ENCODE peak calls at places on chromosomes 12 and 14, in four cellular contexts. One of them, this sample, is unnamed.

GRCh38 chr14:21734457-21735074 is 60.9 kb upstream of the OR4E1 start:
- DNase-seq in RWPE1: peak
- DNase-seq in pancreas: no peak
- DNase-seq in choroid plexus epithelial cell: peak
- DNase-seq in this sample: peak

GRCh38 chr14:24171422-24172260 is at the start of gene REC8:
- DNase-seq in RWPE1: no peak
- DNase-seq in pancreas: no peak
- DNase-seq in choroid plexus epithelial cell: peak
- DNase-seq in this sample: no peak

GRCh38 chr14:70907996-70908917 is 998 bp downstream of the PCNX1 start:
- DNase-seq in RWPE1: peak
- DNase-seq in pancreas: peak
- DNase-seq in choroid plexus epithelial cell: peak
- DNase-seq in this sample: peak

GRCh38 chr14:56490379-56490778 is 89.2 kb upstream of the TMEM260 start:
- DNase-seq in RWPE1: peak
- DNase-seq in pancreas: no peak
- DNase-seq in choroid plexus epithelial cell: peak
- DNase-seq in this sample: peak

GRCh38 chr12:47891356-47891755 is 13.4 kb downstream of the VDR start:
- DNase-seq in RWPE1: no peak
- DNase-seq in pancreas: no peak
- DNase-seq in choroid plexus epithelial cell: no peak
- DNase-seq in this sample: no peak

GRCh38 chr14:91352696-91353692 is 64.6 kb downstream of the CCDC88C start:
- DNase-seq in RWPE1: no peak
- DNase-seq in pancreas: no peak
- DNase-seq in choroid plexus epithelial cell: no peak
- DNase-seq in this sample: no peak

GRCh38 chr12:132771126-132771838 is 9.7 kb upstream of the ANKLE2 start:
- DNase-seq in RWPE1: no peak
- DNase-seq in pancreas: no peak
- DNase-seq in choroid plexus epithelial cell: peak
- DNase-seq in this sample: no peak

GRCh38 chr14:63269561-63270225 is 49.0 kb downstream of the GPHB5 start:
- DNase-seq in RWPE1: no peak
- DNase-seq in pancreas: no peak
- DNase-seq in choroid plexus epithelial cell: no peak
- DNase-seq in this sample: no peak

GRCh38 chr12:57726884-57727757 is 11.4 kb downstream of the AGAP2 start:
- DNase-seq in RWPE1: no peak
- DNase-seq in pancreas: peak
- DNase-seq in choroid plexus epithelial cell: peak
- DNase-seq in this sample: no peak

GRCh38 chr14:40436551-40436950 is 1004.3 kb upstream of the FBXO33 start:
- DNase-seq in RWPE1: no peak
- DNase-seq in pancreas: no peak
- DNase-seq in choroid plexus epithelial cell: no peak
- DNase-seq in this sample: no peak

GRCh38 chr14:38481939-38482678 is 226.2 kb upstream of the CLEC14A start:
- DNase-seq in RWPE1: no peak
- DNase-seq in pancreas: no peak
- DNase-seq in choroid plexus epithelial cell: peak
- DNase-seq in this sample: no peak

GRCh38 chr12:48184549-48184922 is 1.1 kb downstream of the CCDC184 start:
- DNase-seq in RWPE1: no peak
- DNase-seq in pancreas: no peak
- DNase-seq in choroid plexus epithelial cell: no peak
- DNase-seq in this sample: no peak

GRCh38 chr14:32491413-32492016 is 162.4 kb downstream of the AKAP6 start:
- DNase-seq in RWPE1: no peak
- DNase-seq in pancreas: no peak
- DNase-seq in choroid plexus epithelial cell: no peak
- DNase-seq in this sample: no peak

GRCh38 chr14:51304428-51304827 is 64.4 kb downstream of the TMX1 start:
- DNase-seq in RWPE1: no peak
- DNase-seq in pancreas: no peak
- DNase-seq in choroid plexus epithelial cell: peak
- DNase-seq in this sample: no peak

GRCh38 chr12:124916370-124917134 is 2.1 kb upstream of the UBC start:
- DNase-seq in RWPE1: no peak
- DNase-seq in pancreas: peak
- DNase-seq in choroid plexus epithelial cell: peak
- DNase-seq in this sample: peak

GRCh38 chr14:22982477-22983245 is at the start of gene AJUBA:
- DNase-seq in RWPE1: peak
- DNase-seq in pancreas: peak
- DNase-seq in choroid plexus epithelial cell: peak
- DNase-seq in this sample: peak
- TF ChIP-seq CTCF in RWPE1: no peak
- TF ChIP-seq CTCF in pancreas: no peak
- TF ChIP-seq CTCF in choroid plexus epithelial cell: no peak
- TF ChIP-seq CTCF in this sample: no peak

DNA sequence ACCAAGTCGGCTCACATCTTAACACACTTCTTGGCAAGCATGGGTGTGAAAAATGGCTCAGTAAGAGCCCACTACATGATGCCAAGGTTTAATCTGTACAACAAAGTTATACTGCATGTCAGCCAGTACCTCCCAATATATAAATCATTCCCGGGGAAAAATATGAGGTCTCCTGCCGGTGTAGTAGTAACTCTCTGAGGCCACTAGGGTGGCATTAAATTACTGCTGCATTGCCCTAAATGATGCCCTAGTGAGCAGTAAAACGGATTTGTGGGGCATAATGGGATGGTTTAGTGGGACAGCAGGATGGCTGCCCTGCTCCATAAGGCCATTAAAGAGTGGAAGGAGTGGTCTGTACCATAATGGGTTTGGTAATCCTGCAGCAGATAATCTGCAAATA is 267.7 kb downstream of the MED13L start:
- DNase-seq in RWPE1: no peak
- DNase-seq in pancreas: no peak
- DNase-seq in choroid plexus epithelial cell: no peak
- DNase-seq in this sample: no peak
- TF ChIP-seq CTCF in RWPE1: peak
- TF ChIP-seq CTCF in pancreas: no peak
- TF ChIP-seq CTCF in choroid plexus epithelial cell: peak
- TF ChIP-seq CTCF in this sample: no peak

DNA sequence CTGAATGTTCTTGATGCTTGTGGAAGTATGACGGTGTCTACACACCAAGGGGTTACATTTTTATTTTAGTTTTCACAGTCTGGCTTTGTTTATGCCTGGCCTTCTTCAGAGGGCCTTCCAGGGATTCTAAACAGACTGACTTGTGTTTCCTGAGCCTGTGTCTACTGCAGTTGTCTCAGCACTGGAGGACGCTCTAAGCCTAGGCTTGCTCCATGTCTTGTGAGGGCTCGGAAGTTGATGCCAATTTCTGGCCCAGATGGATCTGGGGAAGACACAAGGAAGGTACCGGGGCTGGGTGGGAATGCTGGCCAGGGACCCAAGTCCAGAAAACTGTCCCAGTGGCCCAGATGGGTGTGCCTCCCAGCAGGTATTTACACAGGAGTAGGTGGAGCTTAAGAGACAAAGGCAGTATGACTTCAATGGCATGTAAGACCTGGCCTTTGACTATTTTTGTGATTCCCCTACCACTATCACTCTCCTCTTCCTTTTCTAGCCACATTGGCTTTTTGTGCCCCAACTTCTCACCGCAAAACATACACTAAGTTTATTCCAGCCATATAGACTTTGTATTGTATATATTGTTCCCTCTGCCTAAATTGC is 56.9 kb downstream of the GPR137C start:
- DNase-seq in RWPE1: no peak
- DNase-seq in pancreas: no peak
- DNase-seq in choroid plexus epithelial cell: no peak
- DNase-seq in this sample: no peak
- TF ChIP-seq CTCF in RWPE1: no peak
- TF ChIP-seq CTCF in pancreas: no peak
- TF ChIP-seq CTCF in choroid plexus epithelial cell: no peak
- TF ChIP-seq CTCF in this sample: no peak

DNA sequence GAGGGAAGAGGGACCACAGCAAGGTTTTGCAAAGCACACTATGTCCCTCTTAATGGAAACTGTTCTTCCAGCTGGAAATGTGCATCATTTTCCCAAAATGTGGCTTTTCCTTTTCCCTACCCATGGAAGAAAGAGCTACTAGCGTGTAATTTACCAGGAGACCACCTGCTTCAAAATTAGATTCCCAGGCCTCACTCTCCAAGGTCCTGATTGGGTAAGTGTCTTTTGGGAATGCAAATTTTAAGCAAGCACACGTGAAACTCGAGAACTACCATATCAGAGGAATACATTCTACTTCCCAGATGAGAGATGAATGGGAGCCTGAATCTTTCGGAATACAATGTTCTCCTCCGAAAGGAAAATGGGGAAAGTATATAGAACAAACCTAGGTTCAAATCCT is 201.6 kb upstream of the NOS1 start:
- DNase-seq in RWPE1: no peak
- DNase-seq in pancreas: no peak
- DNase-seq in choroid plexus epithelial cell: no peak
- DNase-seq in this sample: no peak
- TF ChIP-seq CTCF in RWPE1: no peak
- TF ChIP-seq CTCF in pancreas: no peak
- TF ChIP-seq CTCF in choroid plexus epithelial cell: no peak
- TF ChIP-seq CTCF in this sample: no peak

DNA sequence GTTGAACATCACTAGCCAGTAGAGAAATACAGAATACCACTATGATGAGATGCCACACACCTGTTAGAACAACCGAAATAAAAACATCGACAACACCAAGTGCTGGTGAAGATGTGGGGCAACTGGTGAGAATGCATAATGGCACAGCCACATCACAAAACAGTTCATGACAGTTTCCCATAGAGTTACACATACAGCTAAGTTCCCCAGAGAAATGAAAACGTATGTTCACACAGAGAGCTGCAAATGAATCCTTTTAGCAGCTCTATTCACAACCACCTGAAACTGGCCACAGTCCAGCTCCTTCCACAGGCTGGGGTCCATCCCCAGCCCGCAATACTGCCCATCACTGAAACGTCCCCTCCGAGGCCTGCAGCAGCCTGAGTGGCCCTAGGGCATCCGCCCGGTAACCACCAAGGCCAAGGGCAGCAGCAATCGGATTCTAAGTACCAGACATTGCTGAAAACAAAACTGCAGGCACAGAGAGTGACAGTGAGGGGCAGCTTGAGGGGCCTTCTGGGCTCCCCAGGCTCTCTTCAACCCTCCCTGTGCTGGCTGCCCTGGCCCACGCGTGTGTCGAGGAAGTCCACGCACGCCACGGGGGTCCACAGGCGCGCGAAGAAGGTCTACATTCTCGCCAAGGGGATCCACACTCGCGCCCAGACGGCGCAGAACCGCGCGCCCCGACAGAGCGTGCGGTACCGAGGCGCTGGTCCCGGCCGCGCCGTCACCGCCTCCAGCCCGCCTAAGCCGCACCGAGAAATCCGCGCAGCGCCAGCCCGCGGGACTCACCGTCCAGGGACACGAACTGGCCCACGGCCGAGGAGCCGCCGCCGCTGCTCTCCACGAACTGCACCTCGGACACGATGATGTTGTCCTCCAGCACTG is 903 bp downstream of the BRF1 start:
- DNase-seq in RWPE1: no peak
- DNase-seq in pancreas: no peak
- DNase-seq in choroid plexus epithelial cell: no peak
- DNase-seq in this sample: no peak
- TF ChIP-seq CTCF in RWPE1: no peak
- TF ChIP-seq CTCF in pancreas: no peak
- TF ChIP-seq CTCF in choroid plexus epithelial cell: no peak
- TF ChIP-seq CTCF in this sample: no peak

GRCh38 chr12:41264281-41264680 is 76.2 kb downstream of the PDZRN4 start:
- DNase-seq in RWPE1: peak
- DNase-seq in pancreas: no peak
- DNase-seq in choroid plexus epithelial cell: peak
- DNase-seq in this sample: no peak
- TF ChIP-seq CTCF in RWPE1: peak
- TF ChIP-seq CTCF in pancreas: no peak
- TF ChIP-seq CTCF in choroid plexus epithelial cell: peak
- TF ChIP-seq CTCF in this sample: no peak

DNA sequence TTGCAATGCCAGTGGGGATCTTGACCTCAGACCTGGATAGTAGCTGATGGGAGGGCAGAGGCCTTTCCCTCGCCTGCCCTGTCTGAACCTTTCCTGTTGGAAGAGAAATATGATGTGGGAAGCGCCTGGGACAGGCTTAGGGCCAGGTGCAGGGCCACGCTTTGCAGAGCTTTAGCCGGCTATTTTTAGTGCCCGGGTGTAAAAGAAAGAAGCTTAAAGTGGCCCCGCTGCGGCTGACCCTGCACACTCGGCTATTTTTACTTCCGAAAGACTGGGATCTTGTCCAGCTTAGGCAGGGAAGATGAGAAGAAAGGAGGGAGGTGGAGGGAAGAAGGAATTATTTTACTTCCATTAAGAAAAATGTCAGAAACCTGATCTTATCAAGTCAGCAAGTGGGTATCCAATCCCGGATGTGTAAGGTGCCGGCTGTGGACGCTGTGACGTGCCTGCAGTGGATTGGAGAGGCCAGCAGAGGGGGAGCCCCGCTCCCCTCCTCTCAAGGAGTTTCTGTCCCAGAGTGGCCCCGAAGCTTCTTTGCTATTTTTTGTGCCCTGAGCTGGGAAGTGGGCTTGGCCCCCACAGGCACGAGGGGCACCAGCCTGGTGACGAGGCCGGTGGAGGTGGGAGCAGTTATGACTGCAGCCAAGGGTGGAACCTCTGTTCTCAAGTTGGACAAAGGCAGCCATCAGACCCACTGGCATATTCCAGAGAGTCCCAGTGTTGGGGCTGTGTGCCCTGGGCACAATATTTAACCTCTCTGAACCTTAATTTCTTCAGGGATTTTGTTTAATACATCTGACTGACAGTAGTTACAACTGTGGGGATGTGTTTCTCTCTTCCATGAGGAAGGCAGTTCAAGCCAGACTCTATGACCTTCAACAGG is 97.7 kb downstream of the ESRRB start:
- DNase-seq in RWPE1: peak
- DNase-seq in pancreas: no peak
- DNase-seq in choroid plexus epithelial cell: peak
- DNase-seq in this sample: no peak
- TF ChIP-seq CTCF in RWPE1: no peak
- TF ChIP-seq CTCF in pancreas: no peak
- TF ChIP-seq CTCF in choroid plexus epithelial cell: peak
- TF ChIP-seq CTCF in this sample: no peak

GRCh38 chr12:42481368-42481767 is 108.2 kb downstream of the PRICKLE1 start:
- DNase-seq in RWPE1: no peak
- DNase-seq in pancreas: no peak
- DNase-seq in choroid plexus epithelial cell: no peak
- DNase-seq in this sample: no peak

GRCh38 chr12:42483534-42483857 is 106.0 kb downstream of the PRICKLE1 start:
- DNase-seq in RWPE1: peak
- DNase-seq in pancreas: peak
- DNase-seq in choroid plexus epithelial cell: no peak
- DNase-seq in this sample: peak

GRCh38 chr12:42482086-42482819 is 107.3 kb downstream of the PRICKLE1 start:
- DNase-seq in RWPE1: no peak
- DNase-seq in pancreas: peak
- DNase-seq in choroid plexus epithelial cell: peak
- DNase-seq in this sample: peak

GRCh38 chr12:42484996-42485395 is 104.5 kb downstream of the PRICKLE1 start:
- DNase-seq in RWPE1: no peak
- DNase-seq in pancreas: no peak
- DNase-seq in choroid plexus epithelial cell: no peak
- DNase-seq in this sample: no peak

GRCh38 chr12:42482820-42483533 is 106.6 kb downstream of the PRICKLE1 start:
- DNase-seq in RWPE1: peak
- DNase-seq in pancreas: peak
- DNase-seq in choroid plexus epithelial cell: peak
- DNase-seq in this sample: peak
- TF ChIP-seq CTCF in RWPE1: peak
- TF ChIP-seq CTCF in pancreas: peak
- TF ChIP-seq CTCF in choroid plexus epithelial cell: peak
- TF ChIP-seq CTCF in this sample: peak